ENCODE peak calls at places on chromosomes 11 and 22, in seven cellular contexts. W is activated T-cell treated with anti-CD3 and anti-CD28 coated beads, Interleukin-2, amount 50 U/mL, for 24 hours; H is osteocyte; L is activated gamma-delta T cell treated with Interleukin-2 at 50 U/mL for 16 hours; O is EL; M is NCI-H345; J is ELR. X is an unnamed sample.

GRCh38 chr11:7031346-7031957 is 11.2 kb downstream of the NLRP14 start:
- DNase-seq in W (no peak), H (no peak), L (no peak), O (no peak), M (no peak), J (no peak), X (no peak)

GRCh38 chr11:94734563-94735275 is 33.4 kb upstream of the AMOTL1 start:
- DNase-seq in W (no peak), H (no peak), L (no peak), O (no peak), M (peak), J (peak), X (no peak)

GRCh38 chr11:31645747-31646146 is 136.2 kb downstream of the ELP4 start:
- DNase-seq in W (no peak), H (no peak), L (no peak), O (peak), M (no peak), J (peak), X (peak)

GRCh38 chr22:20436309-20437252 is 1.0 kb downstream of the SCARF2 start:
- DNase-seq in W (peak), H (no peak), L (no peak), O (peak), M (no peak), J (peak), X (no peak)

GRCh38 chr11:91798240-91798639 is 426.4 kb upstream of the FAT3 start:
- DNase-seq in W (no peak), H (no peak), L (no peak), O (no peak), M (no peak), J (no peak), X (no peak)

GRCh38 chr11:67504950-67505561 is at the start of gene PITPNM1:
- DNase-seq in W (peak), H (no peak), L (peak), O (peak), M (peak), J (peak), X (peak)

GRCh38 chr22:28759861-28760560 is 12.5 kb upstream of the CCDC117 start:
- DNase-seq in W (no peak), H (no peak), L (no peak), O (no peak), M (peak), J (no peak), X (no peak)

GRCh38 chr11:46808804-46809431 is 37.2 kb downstream of the CKAP5 start:
- DNase-seq in W (no peak), H (no peak), L (no peak), O (peak), M (no peak), J (peak), X (peak)

GRCh38 chr11:70466596-70466995 is 68.3 kb downstream of the CTTN start:
- DNase-seq in W (no peak), H (no peak), L (no peak), O (no peak), M (no peak), J (no peak), X (no peak)

GRCh38 chr22:48086246-48086645 is 1323.8 kb downstream of the TBC1D22A start:
- DNase-seq in W (no peak), H (no peak), L (no peak), O (no peak), M (no peak), J (no peak), X (no peak)

GRCh38 chr11:1112351-1113191 is 37.9 kb downstream of the MUC2 start:
- DNase-seq in W (no peak), H (no peak), L (no peak), O (no peak), M (no peak), J (no peak), X (no peak)

GRCh38 chr11:28400236-28401100 is 292.3 kb downstream of the METTL15 start:
- DNase-seq in W (no peak), H (no peak), L (no peak), O (peak), M (no peak), J (peak), X (no peak)

GRCh38 chr11:132137289-132137980 is 767.0 kb downstream of the NTM start:
- DNase-seq in W (no peak), H (no peak), L (no peak), O (no peak), M (no peak), J (no peak), X (no peak)

GRCh38 chr11:1837171-1838076 is 1.4 kb upstream of the TNNI2 start:
- DNase-seq in W (peak), H (no peak), L (peak), O (peak), M (peak), J (peak), X (peak)

GRCh38 chr22:46754110-46754799 is 8.2 kb upstream of the TBC1D22A start:
- DNase-seq in W (no peak), H (peak), L (peak), O (peak), M (no peak), J (peak), X (peak)

GRCh38 chr11:40291304-40292100 is 1168.0 kb downstream of the LRRC4C start:
- DNase-seq in W (no peak), H (no peak), L (no peak), O (no peak), M (no peak), J (no peak), X (no peak)

GRCh38 chr11:19698493-19699292 is 13.9 kb upstream of the NAV2 start:
- DNase-seq in W (no peak), H (no peak), L (no peak), O (peak), M (no peak), J (no peak), X (peak)

GRCh38 chr11:1017269-1018005 is 19.1 kb downstream of the MUC6 start:
- DNase-seq in W (no peak), H (no peak), L (no peak), O (peak), M (no peak), J (peak), X (peak)

GRCh38 chr22:36213596-36213995 is 12.0 kb upstream of the APOL4 start:
- DNase-seq in W (no peak), H (no peak), L (no peak), O (no peak), M (no peak), J (no peak), X (no peak)

GRCh38 chr11:117002639-117003305 is 95.5 kb downstream of the SIK3 start:
- DNase-seq in W (no peak), H (no peak), L (no peak), O (no peak), M (no peak), J (no peak), X (no peak)

GRCh38 chr22:50293441-50294318 is 13.8 kb downstream of the PLXNB2 start:
- DNase-seq in W (no peak), H (peak), L (no peak), O (peak), M (no peak), J (peak), X (peak)

GRCh38 chr11:2367266-2368160 is 9.6 kb upstream of the CD81 start:
- DNase-seq in W (no peak), H (no peak), L (no peak), O (no peak), M (no peak), J (no peak), X (no peak)

GRCh38 chr11:120399312-120399711 is 63.1 kb downstream of the ARHGEF12 start:
- DNase-seq in W (no peak), H (no peak), L (no peak), O (no peak), M (no peak), J (no peak), X (peak)

GRCh38 chr11:119854521-119854920 is 125.5 kb upstream of the NECTIN1 start:
- DNase-seq in W (no peak), H (no peak), L (no peak), O (no peak), M (peak), J (no peak), X (no peak)

GRCh38 chr22:26172389-26172990 is 3.2 kb downstream of the SEZ6L start:
- DNase-seq in W (no peak), H (peak), L (no peak), O (peak), M (peak), J (peak), X (no peak)

GRCh38 chr11:20213790-20214189 is 53.5 kb upstream of the DBX1 start:
- DNase-seq in W (no peak), H (no peak), L (no peak), O (no peak), M (peak), J (no peak), X (no peak)

GRCh38 chr11:17602105-17603001 is 55.3 kb downstream of the OTOG start:
- DNase-seq in W (peak), H (no peak), L (no peak), O (no peak), M (no peak), J (no peak), X (no peak)

GRCh38 chr11:28743101-28743550 is 634.9 kb downstream of the METTL15 start:
- DNase-seq in W (no peak), H (no peak), L (no peak), O (peak), M (peak), J (peak), X (peak)

GRCh38 chr11:65773784-65774411 is 6.9 kb downstream of the AP5B1 start:
- DNase-seq in W (no peak), H (peak), L (no peak), O (no peak), M (no peak), J (no peak), X (no peak)

GRCh38 chr22:36277482-36278291 is 24.8 kb downstream of the APOL1 start:
- DNase-seq in W (peak), H (no peak), L (peak), O (peak), M (peak), J (peak), X (peak)

GRCh38 chr22:27848005-27848404 is 46.4 kb upstream of the MN1 start:
- DNase-seq in W (no peak), H (no peak), L (no peak), O (no peak), M (no peak), J (no peak), X (no peak)